ENCODE peak calls at places on chromosomes 4 and X, in eight cellular contexts. K is stimulated activated CD4-positive, alpha-beta T cell treated with anti-CD3 and anti-CD28 coated beads, TNF-alpha, amount 100 ng/mL, for 48 hours; N is LoVo; M is posterior cingulate gyrus; U is stimulated activated naive CD8-positive, alpha-beta T cell treated with anti-CD3 and anti-CD28 coated beads, Interleukin-15, Interleukin-2, amounts not matched to agents 100 U/mL and 50 U/mL, for 24 hours; Q is endothelial cell; T is stimulated activated effector memory CD8-positive, alpha-beta T cell treated with anti-CD3 and anti-CD28 coated beads, Interleukin-12 subunit alpha, Interleukin-12 subunit beta, amount 100 ng/mL, for 72 hours; L is activated CD4-positive, alpha-beta T cell treated with anti-CD3 and anti-CD28 coated beads, Interleukin-2, amount 10 ng/mL, durations not matched to agents 7 days and 5 days. D is an unnamed sample.

GRCh38 chr4:147491076-147491475 is 10.2 kb downstream of the EDNRA start:
- DNase-seq in K (no peak), N (no peak), M (no peak), U (no peak), Q (no peak), T (no peak), L (no peak), D (no peak)

GRCh38 chrX:50684871-50685270 is 129.1 kb downstream of the SHROOM4 start:
- DNase-seq in K (no peak), N (no peak), M (no peak), U (no peak), Q (no peak), T (no peak), L (no peak), D (no peak)

GRCh38 chrX:72105436-72105835 is 26.3 kb downstream of the RTL5 start:
- DNase-seq in K (no peak), N (no peak), M (no peak), U (no peak), Q (no peak), T (no peak), L (peak; percentile 73), D (no peak)

GRCh38 chrX:45009371-45010000 is 136.5 kb downstream of the KDM6A start:
- DNase-seq in K (no peak), N (no peak), M (no peak), U (no peak), Q (no peak), T (no peak), L (no peak), D (no peak)

GRCh38 chr4:183955666-183956065 is 50.6 kb downstream of the STOX2 start:
- DNase-seq in K (no peak), N (no peak), M (no peak), U (no peak), Q (no peak), T (no peak), L (no peak), D (no peak)

GRCh38 chr4:154877110-154877760 is 96.2 kb downstream of the RBM46 start:
- DNase-seq in K (no peak), N (peak; percentile 5), M (no peak), U (no peak), Q (no peak), T (no peak), L (no peak), D (no peak)

GRCh38 chr4:123986268-123986798 is 589.7 kb downstream of the SPRY1 start:
- DNase-seq in K (no peak), N (no peak), M (no peak), U (no peak), Q (no peak), T (no peak), L (no peak), D (no peak)

GRCh38 chr4:111435986-111436744 is 709.1 kb upstream of the FAM241A start:
- DNase-seq in K (no peak), N (no peak), M (no peak), U (no peak), Q (no peak), T (no peak), L (no peak), D (no peak)

GRCh38 chrX:36867143-36867542 is 141.0 kb upstream of the FAM47C start:
- DNase-seq in K (no peak), N (peak; percentile 38), M (no peak), U (no peak), Q (peak; percentile 4), T (no peak), L (no peak), D (no peak)

GRCh38 chrX:153477039-153477438 is 6.7 kb upstream of the HAUS7 start:
- DNase-seq in K (no peak), N (no peak), M (no peak), U (no peak), Q (peak; percentile 30), T (no peak), L (no peak), D (no peak)

GRCh38 chr4:141810702-141811365 is 174.5 kb downstream of the IL15 start:
- DNase-seq in K (no peak), N (no peak), M (no peak), U (no peak), Q (no peak), T (no peak), L (no peak), D (peak; percentile 1)

GRCh38 chrX:119482497-119483480 is 14.5 kb downstream of the SLC25A5 start:
- DNase-seq in K (peak; percentile 47), N (peak; percentile 18), M (peak; percentile 64), U (peak; percentile 77), Q (peak; percentile 67), T (peak; percentile 51), L (peak; percentile 52), D (peak; percentile 97)

GRCh38 chrX:119647089-119647488 is 40.9 kb upstream of the NKRF start:
- DNase-seq in K (no peak), N (no peak), M (no peak), U (no peak), Q (no peak), T (no peak), L (no peak), D (peak; percentile 12)

GRCh38 chr4:39662683-39663082 is 24.0 kb upstream of the SMIM14 start:
- DNase-seq in K (no peak), N (no peak), M (no peak), U (no peak), Q (no peak), T (no peak), L (no peak), D (no peak)

GRCh38 chr4:8746523-8747466 is 124.8 kb downstream of the HMX1 start:
- DNase-seq in K (no peak), N (no peak), M (no peak), U (no peak), Q (no peak), T (no peak), L (no peak), D (no peak)

GRCh38 chr4:185232370-185232769 is 23.0 kb downstream of the SNX25 start:
- DNase-seq in K (no peak), N (no peak), M (no peak), U (no peak), Q (no peak), T (no peak), L (no peak), D (no peak)

GRCh38 chrX:13651150-13651549 is 1.8 kb upstream of the TCEANC start:
- DNase-seq in K (no peak), N (no peak), M (no peak), U (no peak), Q (no peak), T (no peak), L (no peak), D (no peak)

GRCh38 chr4:157600583-157600982 is 380.1 kb downstream of the GRIA2 start:
- DNase-seq in K (no peak), N (no peak), M (no peak), U (no peak), Q (no peak), T (no peak), L (no peak), D (no peak)

GRCh38 chr4:144655491-144655890 is 9.5 kb downstream of the HHIP start:
- DNase-seq in K (no peak), N (no peak), M (no peak), U (no peak), Q (no peak), T (no peak), L (no peak), D (no peak)

GRCh38 chrX:49879656-49880277 is 483 bp downstream of the USP27X start:
- DNase-seq in K (no peak), N (no peak), M (no peak), U (no peak), Q (no peak), T (no peak), L (peak; percentile 6), D (no peak)

GRCh38 chr4:83454626-83455025 is 997 bp downstream of the HELQ start:
- DNase-seq in K (no peak), N (no peak), M (no peak), U (no peak), Q (no peak), T (no peak), L (no peak), D (peak; percentile 6)

GRCh38 chrX:55007633-55008032 is 7.5 kb downstream of the APEX2 start:
- DNase-seq in K (no peak), N (peak; percentile 49), M (no peak), U (no peak), Q (no peak), T (no peak), L (no peak), D (no peak)

GRCh38 chr4:152431287-152431686 is 104.6 kb downstream of the FBXW7 start:
- DNase-seq in K (no peak), N (no peak), M (no peak), U (no peak), Q (no peak), T (no peak), L (no peak), D (no peak)

GRCh38 chr4:140363558-140363957 is 9.9 kb upstream of the SCOC start:
- DNase-seq in K (no peak), N (no peak), M (no peak), U (no peak), Q (no peak), T (no peak), L (no peak), D (no peak)

GRCh38 chrX:150196300-150196699 is 166.8 kb upstream of the MAMLD1 start:
- DNase-seq in K (no peak), N (no peak), M (no peak), U (no peak), Q (no peak), T (no peak), L (no peak), D (peak; percentile 96)

GRCh38 chrX:24846551-24847170 is 152.9 kb downstream of the POLA1 start:
- DNase-seq in K (no peak), N (no peak), M (no peak), U (no peak), Q (no peak), T (no peak), L (no peak), D (no peak)

GRCh38 chr4:152594981-152595916 is 59.4 kb upstream of the FBXW7 start:
- DNase-seq in K (no peak), N (no peak), M (no peak), U (no peak), Q (no peak), T (no peak), L (no peak), D (no peak)

GRCh38 chr4:142960134-142960533 is 114.0 kb upstream of the INPP4B start:
- DNase-seq in K (no peak), N (no peak), M (no peak), U (no peak), Q (no peak), T (no peak), L (no peak), D (no peak)

GRCh38 chr4:110636677-110637407 is 14.0 kb upstream of the PITX2 start:
- DNase-seq in K (no peak), N (peak; percentile 82), M (no peak), U (no peak), Q (peak; percentile 44), T (no peak), L (no peak), D (peak; percentile 84)

GRCh38 chr4:183118585-183118984 is 19.5 kb downstream of the WWC2 start:
- DNase-seq in K (no peak), N (peak; percentile 21), M (no peak), U (no peak), Q (no peak), T (no peak), L (no peak), D (peak; percentile 58)

GRCh38 chr4:183140911-183141320 is 41.9 kb downstream of the WWC2 start:
- DNase-seq in K (no peak), N (no peak), M (no peak), U (no peak), Q (no peak), T (no peak), L (no peak), D (no peak)

GRCh38 chr4:3422808-3423297 is 18.9 kb upstream of the HGFAC start:
- DNase-seq in K (no peak), N (no peak), M (no peak), U (no peak), Q (no peak), T (no peak), L (no peak), D (no peak)

GRCh38 chr4:94237271-94237670 is 29.6 kb downstream of the SMARCAD1 start:
- DNase-seq in K (no peak), N (no peak), M (no peak), U (no peak), Q (no peak), T (no peak), L (no peak), D (no peak)

GRCh38 chr4:26263165-26263564 is 57.6 kb upstream of the RBPJ start:
- DNase-seq in K (no peak), N (peak; percentile 22), M (no peak), U (no peak), Q (no peak), T (no peak), L (no peak), D (peak; percentile 23)